ENCODE peak calls at places on chromosomes 3 and 15, in six cellular contexts. One of them, this sample, is unnamed.

GRCh38 chr3:193930247-193930646 is 205.7 kb upstream of the HES1 start:
- DNase-seq in endothelial cell of umbilical vein: no peak
- DNase-seq in A549: no peak
- DNase-seq in GM12878: no peak
- DNase-seq in HepG2: no peak
- DNase-seq in K562: no peak
- DNase-seq in this sample: no peak

GRCh38 chr3:53816430-53816829 is 29.8 kb downstream of the CHDH start:
- DNase-seq in endothelial cell of umbilical vein: no peak
- DNase-seq in A549: no peak
- DNase-seq in GM12878: no peak
- DNase-seq in HepG2: no peak
- DNase-seq in K562: no peak
- DNase-seq in this sample: no peak

GRCh38 chr15:32941823-32942222 is 224.0 kb downstream of the GREM1 start:
- DNase-seq in endothelial cell of umbilical vein: no peak
- DNase-seq in A549: no peak
- DNase-seq in GM12878: no peak
- DNase-seq in HepG2: no peak
- DNase-seq in K562: no peak
- DNase-seq in this sample: no peak

GRCh38 chr3:106006001-106006400 is 137.2 kb upstream of the CBLB start:
- DNase-seq in endothelial cell of umbilical vein: no peak
- DNase-seq in A549: no peak
- DNase-seq in GM12878: no peak
- DNase-seq in HepG2: no peak
- DNase-seq in K562: no peak
- DNase-seq in this sample: no peak

GRCh38 chr15:68749365-68750141 is 71.1 kb downstream of the ANP32A start:
- DNase-seq in endothelial cell of umbilical vein: no peak
- DNase-seq in A549: no peak
- DNase-seq in GM12878: no peak
- DNase-seq in HepG2: no peak
- DNase-seq in K562: no peak
- DNase-seq in this sample: no peak

GRCh38 chr3:59517448-59517847 is 467.6 kb upstream of the CFAP20DC start:
- DNase-seq in endothelial cell of umbilical vein: no peak
- DNase-seq in A549: no peak
- DNase-seq in GM12878: no peak
- DNase-seq in HepG2: no peak
- DNase-seq in K562: no peak
- DNase-seq in this sample: no peak

GRCh38 chr3:51620543-51620942 is 50.5 kb upstream of the TEX264 start:
- DNase-seq in endothelial cell of umbilical vein: no peak
- DNase-seq in A549: no peak
- DNase-seq in GM12878: no peak
- DNase-seq in HepG2: peak
- DNase-seq in K562: no peak
- DNase-seq in this sample: peak

GRCh38 chr3:159032311-159032710 is 230.5 kb downstream of the MFSD1 start:
- DNase-seq in endothelial cell of umbilical vein: no peak
- DNase-seq in A549: no peak
- DNase-seq in GM12878: no peak
- DNase-seq in HepG2: no peak
- DNase-seq in K562: no peak
- DNase-seq in this sample: no peak

GRCh38 chr3:134650431-134651346 is at the start of gene KY:
- DNase-seq in endothelial cell of umbilical vein: no peak
- DNase-seq in A549: peak
- DNase-seq in GM12878: no peak
- DNase-seq in HepG2: no peak
- DNase-seq in K562: no peak
- DNase-seq in this sample: peak

GRCh38 chr15:23574742-23575141 is 9.3 kb downstream of the MKRN3 start:
- DNase-seq in endothelial cell of umbilical vein: no peak
- DNase-seq in A549: no peak
- DNase-seq in GM12878: no peak
- DNase-seq in HepG2: no peak
- DNase-seq in K562: no peak
- DNase-seq in this sample: no peak

GRCh38 chr3:62183087-62183486 is 190.3 kb downstream of the FEZF2 start:
- DNase-seq in endothelial cell of umbilical vein: no peak
- DNase-seq in A549: no peak
- DNase-seq in GM12878: no peak
- DNase-seq in HepG2: no peak
- DNase-seq in K562: no peak
- DNase-seq in this sample: no peak

GRCh38 chr3:141797819-141798405 is 34.7 kb downstream of the GRK7 start:
- DNase-seq in endothelial cell of umbilical vein: no peak
- DNase-seq in A549: no peak
- DNase-seq in GM12878: no peak
- DNase-seq in HepG2: no peak
- DNase-seq in K562: no peak
- DNase-seq in this sample: no peak

GRCh38 chr3:64691051-64691450 is 3.3 kb upstream of the ADAMTS9 start:
- DNase-seq in endothelial cell of umbilical vein: peak
- DNase-seq in A549: no peak
- DNase-seq in GM12878: no peak
- DNase-seq in HepG2: no peak
- DNase-seq in K562: no peak
- DNase-seq in this sample: no peak

GRCh38 chr3:49842843-49843242 is 13.5 kb downstream of the TRAIP start:
- DNase-seq in endothelial cell of umbilical vein: no peak
- DNase-seq in A549: no peak
- DNase-seq in GM12878: no peak
- DNase-seq in HepG2: no peak
- DNase-seq in K562: no peak
- DNase-seq in this sample: no peak

GRCh38 chr3:25558106-25558505 is 106.6 kb downstream of the TOP2B start:
- DNase-seq in endothelial cell of umbilical vein: no peak
- DNase-seq in A549: no peak
- DNase-seq in GM12878: no peak
- DNase-seq in HepG2: no peak
- DNase-seq in K562: no peak
- DNase-seq in this sample: no peak

GRCh38 chr15:43150171-43150929 is 17.0 kb downstream of the TMEM62 start:
- DNase-seq in endothelial cell of umbilical vein: peak
- DNase-seq in A549: peak
- DNase-seq in GM12878: no peak
- DNase-seq in HepG2: no peak
- DNase-seq in K562: peak
- DNase-seq in this sample: no peak

GRCh38 chr15:88454231-88454630 is 13.0 kb downstream of the MRPL46 start:
- DNase-seq in endothelial cell of umbilical vein: peak
- DNase-seq in A549: no peak
- DNase-seq in GM12878: no peak
- DNase-seq in HepG2: no peak
- DNase-seq in K562: no peak
- DNase-seq in this sample: no peak

GRCh38 chr3:155173771-155174170 is 93.7 kb downstream of the MME start:
- DNase-seq in endothelial cell of umbilical vein: no peak
- DNase-seq in A549: no peak
- DNase-seq in GM12878: no peak
- DNase-seq in HepG2: no peak
- DNase-seq in K562: no peak
- DNase-seq in this sample: no peak

GRCh38 chr3:177596248-177596821 is 399.1 kb upstream of the TBL1XR1 start:
- DNase-seq in endothelial cell of umbilical vein: peak
- DNase-seq in A549: no peak
- DNase-seq in GM12878: no peak
- DNase-seq in HepG2: no peak
- DNase-seq in K562: no peak
- DNase-seq in this sample: no peak

GRCh38 chr3:72797773-72798543 is 50.3 kb downstream of the SHQ1 start:
- DNase-seq in endothelial cell of umbilical vein: peak
- DNase-seq in A549: no peak
- DNase-seq in GM12878: no peak
- DNase-seq in HepG2: peak
- DNase-seq in K562: no peak
- DNase-seq in this sample: no peak
- TF ChIP-seq MYC in endothelial cell of umbilical vein: no peak
- TF ChIP-seq MYC in A549: no peak
- TF ChIP-seq MYC in GM12878: no peak
- TF ChIP-seq MYC in HepG2: no peak
- TF ChIP-seq MYC in K562: peak
- TF ChIP-seq MYC in this sample: no peak

GRCh38 chr15:63403254-63403945 is 21.8 kb upstream of the CA12 start:
- DNase-seq in endothelial cell of umbilical vein: no peak
- DNase-seq in A549: no peak
- DNase-seq in GM12878: no peak
- DNase-seq in HepG2: no peak
- DNase-seq in K562: no peak
- DNase-seq in this sample: no peak
- TF ChIP-seq CTCF in endothelial cell of umbilical vein: no peak
- TF ChIP-seq CTCF in A549: no peak
- TF ChIP-seq CTCF in GM12878: no peak
- TF ChIP-seq CTCF in HepG2: no peak
- TF ChIP-seq CTCF in K562: no peak
- TF ChIP-seq CTCF in this sample: no peak

GRCh38 chr3:126546013-126546412 is 12.7 kb downstream of the C3orf22 start:
- DNase-seq in endothelial cell of umbilical vein: no peak
- DNase-seq in A549: no peak
- DNase-seq in GM12878: no peak
- DNase-seq in HepG2: no peak
- DNase-seq in K562: no peak
- DNase-seq in this sample: no peak
- TF ChIP-seq MYC in endothelial cell of umbilical vein: no peak
- TF ChIP-seq MYC in A549: no peak
- TF ChIP-seq MYC in GM12878: no peak
- TF ChIP-seq MYC in HepG2: no peak
- TF ChIP-seq MYC in K562: no peak
- TF ChIP-seq MYC in this sample: no peak

DNA sequence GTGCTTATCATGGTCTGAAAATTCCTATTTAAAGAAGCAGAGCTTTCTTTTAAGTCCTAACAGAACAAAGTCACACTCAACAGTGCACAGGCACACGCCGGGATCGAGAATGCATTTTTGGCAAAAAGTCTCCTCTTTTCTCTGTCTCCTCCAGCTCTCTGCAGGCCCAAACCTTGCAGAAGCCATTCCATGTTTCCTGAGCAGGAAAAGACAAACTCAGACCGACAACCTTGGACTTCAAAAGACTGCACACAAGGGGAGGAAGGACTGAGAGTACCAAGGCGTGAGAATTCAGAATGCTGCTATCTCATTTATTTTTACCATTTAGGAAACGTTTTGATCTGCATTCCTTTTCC is 71.8 kb downstream of the CCNL1 start:
- DNase-seq in endothelial cell of umbilical vein: no peak
- DNase-seq in A549: no peak
- DNase-seq in GM12878: no peak
- DNase-seq in HepG2: no peak
- DNase-seq in K562: no peak
- DNase-seq in this sample: no peak
- TF ChIP-seq CTCF in endothelial cell of umbilical vein: no peak
- TF ChIP-seq CTCF in A549: no peak
- TF ChIP-seq CTCF in GM12878: no peak
- TF ChIP-seq CTCF in HepG2: no peak
- TF ChIP-seq CTCF in K562: no peak
- TF ChIP-seq CTCF in this sample: no peak

DNA sequence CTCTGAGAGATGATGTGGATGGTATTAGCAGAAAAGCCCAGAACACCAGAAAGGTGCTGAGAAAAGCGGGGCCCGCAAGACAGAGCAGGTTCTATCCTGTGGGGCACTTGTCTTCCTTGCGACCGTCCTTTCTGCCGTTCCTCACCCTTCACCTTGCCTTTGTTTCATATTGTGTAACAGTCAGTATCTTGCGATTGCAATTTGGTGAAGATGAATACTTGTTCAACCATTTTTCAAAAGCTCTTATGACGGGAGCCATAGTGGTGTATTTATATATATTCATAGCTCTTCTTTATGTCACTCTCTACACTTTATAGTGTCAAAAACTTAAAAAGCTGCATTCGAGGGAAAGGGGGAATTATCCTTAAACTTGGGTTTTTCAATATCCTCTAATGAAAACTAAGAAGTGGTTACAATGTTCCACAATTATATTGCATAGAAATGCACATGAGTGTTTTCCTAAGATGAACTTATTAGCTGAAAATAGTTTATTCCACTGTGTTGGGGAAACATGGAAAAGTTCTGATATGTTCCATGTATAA is 797 bp downstream of the MAP3K13 start:
- DNase-seq in endothelial cell of umbilical vein: no peak
- DNase-seq in A549: no peak
- DNase-seq in GM12878: no peak
- DNase-seq in HepG2: no peak
- DNase-seq in K562: no peak
- DNase-seq in this sample: peak
- TF ChIP-seq MYC in endothelial cell of umbilical vein: no peak
- TF ChIP-seq MYC in A549: no peak
- TF ChIP-seq MYC in GM12878: no peak
- TF ChIP-seq MYC in HepG2: no peak
- TF ChIP-seq MYC in K562: no peak
- TF ChIP-seq MYC in this sample: no peak

This sample was measured in NB4.